ENCODE peak calls at places on chromosomes 12 and 14, in six cellular contexts. G, I, R, J, Z and C are unnamed samples.

GRCh38 chr14:99744199-99744872 is 48.9 kb upstream of the EML1 start:
- DNase-seq in G (no peak), I (no peak), R (no peak), J (peak), Z (peak), C (no peak)

GRCh38 chr14:77144412-77145115 is 3.0 kb upstream of the ZDHHC22 start:
- DNase-seq in G (no peak), I (no peak), R (no peak), J (no peak), Z (no peak), C (no peak)

GRCh38 chr14:88849717-88850116 is 25.3 kb downstream of the TTC8 start:
- DNase-seq in G (no peak), I (no peak), R (no peak), J (no peak), Z (peak), C (no peak)

GRCh38 chr12:86148612-86149011 is 107.6 kb downstream of the MGAT4C start:
- DNase-seq in G (no peak), I (no peak), R (no peak), J (no peak), Z (peak), C (no peak)

GRCh38 chr12:95218164-95218851 is 701 bp downstream of the VEZT start:
- DNase-seq in G (peak), I (peak), R (no peak), J (peak), Z (peak), C (no peak)

GRCh38 chr12:20040194-20040593 is 328.1 kb upstream of the PDE3A start:
- DNase-seq in G (no peak), I (no peak), R (no peak), J (no peak), Z (no peak), C (no peak)

GRCh38 chr14:77616133-77616453 is 344 bp downstream of the SPTLC2 start:
- DNase-seq in G (peak), I (no peak), R (no peak), J (no peak), Z (no peak), C (no peak)

GRCh38 chr14:60944206-60944605 is 36.7 kb downstream of the TRMT5 start:
- DNase-seq in G (no peak), I (no peak), R (no peak), J (no peak), Z (no peak), C (no peak)

GRCh38 chr12:76936562-76937185 is 57.9 kb upstream of the CSRP2 start:
- DNase-seq in G (no peak), I (no peak), R (no peak), J (no peak), Z (no peak), C (no peak)

GRCh38 chr14:100084591-100084990 is 19.4 kb downstream of the EVL start:
- DNase-seq in G (no peak), I (no peak), R (no peak), J (no peak), Z (no peak), C (no peak)

GRCh38 chr14:95222870-95223398 is 65.6 kb upstream of the DICER1 start:
- DNase-seq in G (no peak), I (peak), R (no peak), J (no peak), Z (peak), C (no peak)

GRCh38 chr12:128578045-128578444 is 245.7 kb downstream of the SLC15A4 start:
- DNase-seq in G (no peak), I (no peak), R (no peak), J (no peak), Z (no peak), C (no peak)

GRCh38 chr14:21275261-21275858 is 4.5 kb upstream of the RPGRIP1 start:
- DNase-seq in G (no peak), I (no peak), R (no peak), J (no peak), Z (no peak), C (no peak)

GRCh38 chr12:114272071-114272470 is 133.9 kb downstream of the TBX5 start:
- DNase-seq in G (no peak), I (no peak), R (no peak), J (no peak), Z (no peak), C (no peak)

GRCh38 chr12:56267443-56268071 is 815 bp downstream of the COQ10A start:
- DNase-seq in G (no peak), I (no peak), R (no peak), J (no peak), Z (no peak), C (no peak)